ENCODE peak calls at places on chromosomes 7 and 10, in ten cellular contexts. G is colonic mucosa, K is tibial artery, B is AG04450, F is upper lobe of right lung, I is HFF-Myc, E is A549, X is Peyer's patch, M is fibroblast of lung, D is fibroblast of mammary gland. T is an unnamed sample.

GRCh38 chr7:81616951-81617350 is 152.9 kb downstream of the HGF start:
- DNase-seq in G (no peak), K (no peak), B (no peak), F (no peak), I (no peak), E (peak; percentile 23), X (no peak), M (peak; percentile 83), D (peak; percentile 71), T (peak; percentile 80)

GRCh38 chr10:106025208-106025811 is 1139.2 kb downstream of the SORCS1 start:
- DNase-seq in G (no peak), K (no peak), B (no peak), F (no peak), I (no peak), E (no peak), X (no peak), M (no peak), D (no peak), T (no peak)

GRCh38 chr10:15744217-15744865 is 24.6 kb upstream of the ITGA8 start:
- DNase-seq in G (peak; percentile 60), K (no peak), B (no peak), F (no peak), I (peak; percentile 44), E (peak; percentile 71), X (no peak), M (peak; percentile 30), D (peak; percentile 73), T (peak; percentile 81)

GRCh38 chr7:38120076-38120475 is 58.0 kb upstream of the STARD3NL start:
- DNase-seq in G (no peak), K (no peak), B (no peak), F (no peak), I (no peak), E (no peak), X (no peak), M (no peak), D (no peak), T (no peak)

GRCh38 chr10:5890519-5890878 is 456 bp downstream of the FBH1 start:
- DNase-seq in G (peak; percentile 41), K (no peak), B (no peak), F (no peak), I (no peak), E (peak; percentile 14), X (no peak), M (peak; percentile 6), D (peak; percentile 36), T (no peak)

GRCh38 chr7:9691286-9691685 is 1257.9 kb downstream of the NXPH1 start:
- DNase-seq in G (no peak), K (no peak), B (no peak), F (no peak), I (no peak), E (no peak), X (no peak), M (no peak), D (no peak), T (no peak)

GRCh38 chr10:38038107-38038931 is 27.8 kb downstream of the ZNF33A start:
- DNase-seq in G (no peak), K (no peak), B (no peak), F (no peak), I (no peak), E (no peak), X (peak; percentile 20), M (no peak), D (no peak), T (peak; percentile 49)

GRCh38 chr10:124064158-124064603 is 29.2 kb downstream of the CHST15 start:
- DNase-seq in G (no peak), K (no peak), B (no peak), F (no peak), I (no peak), E (peak; percentile 18), X (no peak), M (no peak), D (no peak), T (no peak)

GRCh38 chr7:3482147-3482921 is 181.3 kb downstream of the SDK1 start:
- DNase-seq in G (no peak), K (no peak), B (peak; percentile 3), F (no peak), I (no peak), E (peak; percentile 62), X (no peak), M (peak; percentile 45), D (peak; percentile 25), T (peak; percentile 81)

GRCh38 chr7:108425876-108426275 is 30.4 kb downstream of the NRCAM start:
- DNase-seq in G (no peak), K (no peak), B (no peak), F (no peak), I (no peak), E (no peak), X (no peak), M (no peak), D (no peak), T (no peak)

GRCh38 chr7:39950473-39951155 is 558 bp downstream of the CDK13 start:
- DNase-seq in G (peak; percentile 32), K (peak; percentile 73), B (no peak), F (peak; percentile 87), I (no peak), E (no peak), X (peak; percentile 35), M (peak; percentile 48), D (no peak), T (peak; percentile 48)

GRCh38 chr7:879093-879492 is 2.7 kb downstream of the GET4 start:
- DNase-seq in G (no peak), K (no peak), B (no peak), F (no peak), I (no peak), E (no peak), X (no peak), M (no peak), D (no peak), T (no peak)

GRCh38 chr7:46109447-46109846 is 188.4 kb upstream of the IGFBP3 start:
- DNase-seq in G (no peak), K (no peak), B (no peak), F (no peak), I (no peak), E (no peak), X (no peak), M (no peak), D (peak; percentile 33), T (peak; percentile 30)

GRCh38 chr10:124703778-124704427 is 40.3 kb downstream of the FAM53B start:
- DNase-seq in G (peak; percentile 58), K (peak; percentile 86), B (no peak), F (no peak), I (no peak), E (no peak), X (peak; percentile 65), M (no peak), D (peak; percentile 65), T (peak; percentile 44)

GRCh38 chr10:132893090-132893489 is 49.3 kb downstream of the CFAP46 start:
- DNase-seq in G (no peak), K (peak; percentile 27), B (no peak), F (peak; percentile 54), I (no peak), E (no peak), X (no peak), M (no peak), D (peak; percentile 45), T (peak; percentile 25)
- H3K4me3 ChIP-seq in G (no peak overlapping the region), K (no peak overlapping the region), B (no peak overlapping the region), F (no peak overlapping the region), I (no peak overlapping the region), E (no peak overlapping the region), X (no peak overlapping the region), M (no peak overlapping the region), D (no peak overlapping the region), T (no peak overlapping the region)

DNA sequence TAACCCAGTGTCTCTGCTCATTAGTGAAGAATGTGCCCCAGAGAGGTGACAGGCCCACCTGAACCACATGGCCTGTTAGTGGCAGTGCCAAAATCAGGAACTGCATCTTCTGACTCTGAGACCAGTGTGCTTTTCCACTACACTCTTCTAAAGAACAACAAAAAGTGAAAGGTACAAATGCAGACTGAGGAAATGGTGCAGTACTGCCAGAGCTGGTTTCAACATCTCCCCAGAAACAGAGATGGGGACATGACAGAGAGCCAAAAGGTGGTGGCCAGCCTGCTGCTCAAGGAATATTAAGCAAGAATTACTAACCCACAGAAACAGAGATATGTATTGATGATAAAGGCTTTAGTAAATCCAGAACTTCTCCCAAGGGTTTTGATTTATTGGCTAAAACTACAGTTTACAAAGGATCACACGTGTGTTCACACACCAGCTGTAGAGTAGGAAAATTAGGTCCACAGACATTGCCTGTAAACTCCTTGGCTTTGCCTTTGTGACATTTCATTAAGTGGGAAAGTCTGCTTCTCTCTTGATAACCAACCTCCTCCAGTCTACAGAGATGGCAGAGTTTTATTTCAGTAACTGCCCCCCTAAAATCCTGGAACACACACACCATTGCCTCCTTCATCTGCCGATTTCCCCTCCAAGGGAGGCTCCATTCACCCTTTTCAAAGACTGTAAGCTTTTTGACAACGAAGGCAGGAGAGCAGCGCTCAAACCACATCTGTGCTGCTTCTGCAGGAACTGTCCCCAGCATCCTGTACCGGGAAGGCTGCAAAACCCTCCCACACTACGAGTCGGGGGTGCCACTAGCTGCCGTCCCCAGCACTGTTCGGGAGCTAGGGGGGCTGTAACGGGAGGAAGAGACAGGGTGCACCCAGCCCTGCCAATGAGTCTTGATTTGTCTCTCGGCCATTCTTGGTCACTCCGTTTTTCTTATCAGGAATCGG is 29.8 kb downstream of the GSDME start:
- DNase-seq in G (no peak), K (peak; percentile 77), B (no peak), F (no peak), I (no peak), E (no peak), X (peak; percentile 13), M (no peak), D (peak; percentile 35), T (peak; percentile 26)
- TF ChIP-seq CTCF in G (no peak), K (no peak), B (no peak), F (no peak), I (no peak), E (no peak), X (no peak), M (no peak), D (no peak), T (no peak)

GRCh38 chr10:117540640-117541404 is 1.7 kb upstream of the EMX2 start:
- DNase-seq in G (no peak), K (no peak), B (no peak), F (no peak), I (no peak), E (no peak), X (no peak), M (no peak), D (no peak), T (no peak)
- H3K4me3 ChIP-seq in G (no peak overlapping the region), K (peak overlapping the region; percentile 69), B (no peak overlapping the region), F (no peak overlapping the region), I (no peak overlapping the region), E (no peak overlapping the region), X (no peak overlapping the region), M (no peak overlapping the region), D (peak overlapping the region; percentile 13), T (peak overlapping the region; percentile 65)

DNA sequence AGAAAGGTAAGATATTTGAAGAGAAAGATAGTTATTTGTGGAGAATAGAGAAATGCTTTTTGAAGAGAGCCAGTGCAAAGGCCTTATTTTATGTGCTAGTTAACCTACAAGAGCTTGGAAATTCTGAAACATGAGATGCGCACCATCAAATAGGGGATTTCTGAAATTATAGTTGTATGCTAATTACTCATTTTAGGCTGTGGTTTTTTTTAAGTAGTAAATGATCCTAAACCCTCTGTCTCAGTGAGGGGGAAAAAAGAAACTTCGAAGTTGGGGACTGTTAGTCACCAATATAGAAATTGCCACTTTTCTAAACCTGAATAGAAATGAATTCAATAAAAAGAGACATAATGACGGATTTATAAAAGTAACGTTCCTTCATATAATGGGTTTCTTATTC is 119.3 kb upstream of the MDFIC start:
- DNase-seq in G (no peak), K (no peak), B (no peak), F (no peak), I (no peak), E (no peak), X (no peak), M (no peak), D (no peak), T (no peak)
- TF ChIP-seq CTCF in G (no peak), K (no peak), B (no peak), F (no peak), I (no peak), E (no peak), X (no peak), M (no peak), D (no peak), T (no peak)

GRCh38 chr7:24283900-24284698 is at the start of gene NPY:
- DNase-seq in G (no peak), K (no peak), B (no peak), F (no peak), I (no peak), E (no peak), X (no peak), M (peak; percentile 4), D (no peak), T (no peak)
- H3K4me3 ChIP-seq in G (no peak within 1 kb of the TSS), K (peak within 1 kb of the TSS; percentile 4), B (no peak within 1 kb of the TSS), F (no peak within 1 kb of the TSS), I (no peak within 1 kb of the TSS), E (peak within 1 kb of the TSS; percentile 38), X (peak within 1 kb of the TSS; percentile 24), M (no peak within 1 kb of the TSS), D (no peak within 1 kb of the TSS), T (no peak within 1 kb of the TSS)